ENCODE peak calls at places on chromosomes 1 and 21, in nine cellular contexts. U is WTC11; F is activated CD4-positive, CD25-positive, alpha-beta regulatory T cell treated with anti-CD3 and anti-CD28 coated beads, Interleukin-2, amount 50 U/mL, for 16 hours; S is stimulated activated naive CD4-positive, alpha-beta T cell; W is D721Med; Y is stimulated activated CD8-positive, alpha-beta memory T cell treated with anti-CD3 and anti-CD28 coated beads, Interleukin-7, amount 100 ng/mL, for 1 hour; X is pancreas; N is Kasumi-1; O is stimulated activated CD4-positive, alpha-beta T cell treated with anti-CD3 and anti-CD28 coated beads, Interleukin-4, amount 100 ng/mL, for 48 hours. R is an unnamed sample.
A peak's percentile ranks its signal among the peaks of the same experiment; 100 is the strongest.

GRCh38 chr1:67629370-67630075 is 55.5 kb upstream of the GADD45A start:
- DNase-seq in Y (no peak), S (no peak), W (no peak), N (no peak), X (no peak), U (no peak), F (no peak), O (no peak), R (peak; percentile 26)

GRCh38 chr1:221998186-221998612 is 256.3 kb upstream of the DUSP10 start:
- DNase-seq in F (no peak), W (no peak), X (no peak), O (no peak), Y (no peak), N (no peak), U (no peak), S (no peak), R (no peak)

GRCh38 chr1:10615336-10615735 is 140.6 kb downstream of the PEX14 start:
- DNase-seq in N (no peak), Y (no peak), F (no peak), U (no peak), O (no peak), W (no peak), X (no peak), S (no peak), R (no peak)

GRCh38 chr1:46532498-46533178 is 18.8 kb downstream of the KNCN start:
- DNase-seq in Y (peak; percentile 50), W (peak; percentile 81), F (peak; percentile 32), U (peak; percentile 81), X (peak; percentile 26), O (peak; percentile 55), S (peak; percentile 42), N (peak; percentile 47), R (peak; percentile 74)

GRCh38 chr1:223017291-223017690 is 125.8 kb downstream of the TLR5 start:
- DNase-seq in F (no peak), W (no peak), U (no peak), X (no peak), Y (no peak), N (no peak), S (no peak), O (no peak), R (no peak)

GRCh38 chr21:32772281-32773047 is 909 bp upstream of the PAXBP1 start:
- DNase-seq in S (peak; percentile 9), F (peak; percentile 48), O (peak; percentile 51), N (peak; percentile 44), X (peak; percentile 16), Y (peak; percentile 15), W (no peak), U (no peak), R (peak; percentile 24)

GRCh38 chr1:11525151-11525505 is 46.2 kb downstream of the DISP3 start:
- DNase-seq in F (no peak), S (no peak), N (no peak), U (peak; percentile 1), X (no peak), W (no peak), Y (no peak), O (no peak), R (no peak)

GRCh38 chr1:16142383-16142995 is 13.4 kb downstream of the EPHA2 start:
- DNase-seq in W (no peak), F (no peak), Y (no peak), N (no peak), U (no peak), S (no peak), O (no peak), X (no peak), R (no peak)

GRCh38 chr1:115677172-115677542 is 35.4 kb downstream of the VANGL1 start:
- DNase-seq in U (no peak), X (no peak), N (no peak), S (no peak), O (no peak), W (no peak), Y (no peak), F (no peak), R (no peak)

GRCh38 chr1:33150522-33150921 is 31.3 kb downstream of the TRIM62 start:
- DNase-seq in W (no peak), X (no peak), N (no peak), U (no peak), O (no peak), S (no peak), Y (no peak), F (no peak), R (no peak)

GRCh38 chr1:99481391-99481996 is 164.4 kb upstream of the PALMD start:
- DNase-seq in N (peak; percentile 82), U (peak; percentile 25), F (peak; percentile 6), W (no peak), Y (no peak), S (no peak), X (peak; percentile 29), O (no peak), R (peak; percentile 80)

GRCh38 chr1:6954596-6954995 is 169.3 kb downstream of the CAMTA1 start:
- DNase-seq in N (no peak), Y (no peak), F (no peak), W (no peak), U (no peak), X (no peak), O (no peak), S (no peak), R (no peak)

GRCh38 chr1:45864124-45864721 is 60.8 kb downstream of the MAST2 start:
- DNase-seq in X (no peak), O (no peak), Y (no peak), N (no peak), U (no peak), W (no peak), S (no peak), F (no peak), R (no peak)

GRCh38 chr1:175338447-175339135 is 146.0 kb upstream of the KIAA0040 start:
- DNase-seq in U (peak; percentile 85), S (peak; percentile 36), X (no peak), F (peak; percentile 10), N (peak; percentile 11), Y (peak; percentile 12), W (no peak), O (peak; percentile 63), R (peak; percentile 68)

GRCh38 chr21:45979141-45979631 is 2.4 kb upstream of the COL6A1 start:
- DNase-seq in S (no peak), Y (no peak), N (no peak), W (no peak), X (no peak), O (no peak), F (no peak), U (no peak), R (no peak)

GRCh38 chr1:40029608-40030007 is 10.9 kb upstream of the CAP1 start:
- DNase-seq in X (no peak), F (no peak), W (no peak), Y (no peak), S (no peak), O (no peak), U (no peak), N (peak; percentile 62), R (no peak)

GRCh38 chr1:23449918-23450317 is 25.4 kb upstream of the TCEA3 start:
- DNase-seq in F (no peak), O (no peak), Y (no peak), W (no peak), N (no peak), U (no peak), S (no peak), X (no peak), R (peak; percentile 63)

GRCh38 chr1:181514298-181515290 is 31.3 kb downstream of the CACNA1E start:
- DNase-seq in X (no peak), N (peak; percentile 14), W (no peak), U (no peak), F (no peak), S (no peak), O (no peak), Y (no peak), R (no peak)

GRCh38 chr1:56824956-56825355 is 5.8 kb upstream of the FYB2 start:
- DNase-seq in X (no peak), O (no peak), U (no peak), N (no peak), Y (no peak), F (no peak), W (no peak), S (no peak), R (no peak)

GRCh38 chr1:230541306-230541705 is 101.0 kb upstream of the COG2 start:
- DNase-seq in N (no peak), X (no peak), S (no peak), Y (no peak), F (no peak), U (no peak), W (no peak), O (no peak), R (no peak)

GRCh38 chr1:172278478-172278877 is 142.0 kb upstream of the C1orf105 start:
- DNase-seq in U (no peak), N (no peak), F (no peak), S (no peak), Y (no peak), O (no peak), W (no peak), X (no peak), R (no peak)